ENCODE peak calls at places on chromosomes 3 and 15, in four cellular contexts. C, L, T and K are unnamed samples.

GRCh38 chr3:185631508-185632206 is 45.6 kb downstream of the SENP2 start:
- DNase-seq in C (peak), L (no peak), T (peak), K (no peak)

GRCh38 chr15:80492874-80493273 is 88.7 kb downstream of the ARNT2 start:
- DNase-seq in C (no peak), L (no peak), T (no peak), K (no peak)

GRCh38 chr15:85404922-85405293 is 24.5 kb downstream of the AKAP13 start:
- DNase-seq in C (no peak), L (no peak), T (peak), K (no peak)

GRCh38 chr3:46368569-46368968 is 2.2 kb upstream of the CCR5 start:
- DNase-seq in C (peak), L (peak), T (no peak), K (no peak)

GRCh38 chr3:170470063-170471006 is 51.7 kb downstream of the CLDN11 start:
- DNase-seq in C (no peak), L (no peak), T (no peak), K (no peak)

GRCh38 chr3:46593274-46593862 is 19.0 kb upstream of the FAM240A start:
- DNase-seq in C (no peak), L (no peak), T (no peak), K (no peak)

GRCh38 chr3:4083225-4084015 is 219.7 kb upstream of the SETMAR start:
- DNase-seq in C (no peak), L (no peak), T (no peak), K (no peak)

GRCh38 chr15:62966294-62966693 is 76.3 kb upstream of the TPM1 start:
- DNase-seq in C (no peak), L (no peak), T (no peak), K (no peak)

GRCh38 chr3:123096701-123097100 is 29.9 kb downstream of the PDIA5 start:
- DNase-seq in C (peak), L (no peak), T (no peak), K (no peak)

GRCh38 chr15:58632789-58633188 is 116.7 kb downstream of the ADAM10 start:
- DNase-seq in C (no peak), L (no peak), T (no peak), K (no peak)

GRCh38 chr3:170555329-170555728 is 30.5 kb downstream of the SLC7A14 start:
- DNase-seq in C (no peak), L (no peak), T (peak), K (peak)

GRCh38 chr3:11238880-11239279 is 33.3 kb upstream of the ATG7 start:
- DNase-seq in C (no peak), L (no peak), T (peak), K (peak)

GRCh38 chr15:74405823-74406222 is 27.9 kb downstream of the SEMA7A start:
- DNase-seq in C (no peak), L (no peak), T (no peak), K (no peak)

GRCh38 chr3:135966349-135966695 is 794 bp downstream of the PPP2R3A start:
- DNase-seq in C (no peak), L (no peak), T (no peak), K (no peak)

GRCh38 chr3:42500909-42501308 is 1.5 kb upstream of the VIPR1 start:
- DNase-seq in C (no peak), L (no peak), T (no peak), K (no peak)

GRCh38 chr3:181382656-181383055 is 329.1 kb upstream of the SOX2 start:
- DNase-seq in C (no peak), L (no peak), T (no peak), K (no peak)

GRCh38 chr15:91469627-91470567 is 369.8 kb downstream of the SV2B start:
- DNase-seq in C (peak), L (no peak), T (no peak), K (no peak)

GRCh38 chr3:25155696-25156471 is 272.2 kb upstream of the RARB start:
- DNase-seq in C (peak), L (no peak), T (no peak), K (no peak)

GRCh38 chr15:62090988-62091387 is 24.2 kb downstream of the C2CD4A start:
- DNase-seq in C (no peak), L (no peak), T (no peak), K (no peak)

DNA sequence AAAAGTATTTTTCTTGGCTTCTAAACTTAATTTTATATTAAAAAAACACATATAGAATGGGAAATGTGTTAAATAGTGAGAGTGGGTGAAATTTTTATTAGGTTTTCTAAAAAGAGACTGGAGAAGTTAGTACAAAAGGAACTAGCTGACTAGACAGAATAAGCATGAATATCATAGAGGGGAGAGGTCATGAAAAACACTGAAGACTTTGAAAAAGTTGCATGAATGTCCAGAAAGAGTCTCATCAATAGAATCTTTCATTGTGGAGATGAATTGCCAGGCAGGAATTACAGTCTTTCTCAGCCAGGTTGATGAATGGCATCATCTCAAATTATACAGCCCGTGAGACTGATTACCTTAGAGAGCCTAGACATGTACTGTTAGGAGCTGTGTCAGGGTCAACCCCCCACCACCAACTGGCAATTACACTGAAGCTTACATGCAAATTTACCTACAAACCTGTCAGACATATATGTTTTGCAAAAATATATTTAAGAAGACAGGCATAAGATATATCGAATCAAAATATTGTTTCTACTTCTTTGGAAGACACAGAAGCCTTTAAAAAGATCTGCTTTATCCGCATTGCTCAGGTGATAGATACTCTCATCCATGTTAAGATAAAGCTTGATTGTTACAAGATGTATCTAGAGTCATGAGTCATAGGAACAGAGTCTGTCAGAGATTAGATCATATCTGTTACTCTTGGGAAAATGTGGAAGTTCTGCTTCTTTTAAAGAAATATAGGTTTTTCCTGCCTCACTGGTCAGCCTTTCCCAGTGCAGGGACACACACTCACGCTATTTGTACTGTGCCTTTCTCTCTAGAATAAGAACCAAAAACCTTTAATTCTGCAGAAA is 34.8 kb upstream of the PFN2 start:
- DNase-seq in C (no peak), L (no peak), T (no peak), K (no peak)
- H3K27ac ChIP-seq in C (peak), L (no peak), T (no peak), K (no peak)

GRCh38 chr3:141865101-141865500 is 11.3 kb upstream of the ATP1B3 start:
- DNase-seq in C (no peak), L (no peak), T (no peak), K (no peak)
- H3K27ac ChIP-seq in C (no peak), L (no peak), T (no peak), K (no peak)

DNA sequence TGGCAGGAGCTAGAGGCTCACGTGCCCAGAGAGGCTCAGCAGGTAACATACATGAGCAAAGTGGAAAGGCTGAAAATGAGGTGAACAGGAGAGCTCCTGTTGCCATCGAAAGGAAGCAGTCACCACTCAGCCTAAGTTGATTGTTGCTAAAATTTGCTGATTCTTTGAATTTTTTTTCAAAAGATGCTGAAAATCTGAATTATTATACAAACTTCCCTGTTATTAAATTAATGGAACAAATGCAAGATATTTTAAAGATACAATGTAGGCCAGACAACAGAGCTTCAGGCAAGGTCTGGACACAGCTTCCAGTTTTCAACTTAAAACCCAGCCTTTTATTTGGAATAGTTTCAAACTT is 151.3 kb downstream of the GHSR start:
- DNase-seq in C (no peak), L (no peak), T (no peak), K (no peak)
- H3K27ac ChIP-seq in C (no peak), L (no peak), T (no peak), K (no peak)

DNA sequence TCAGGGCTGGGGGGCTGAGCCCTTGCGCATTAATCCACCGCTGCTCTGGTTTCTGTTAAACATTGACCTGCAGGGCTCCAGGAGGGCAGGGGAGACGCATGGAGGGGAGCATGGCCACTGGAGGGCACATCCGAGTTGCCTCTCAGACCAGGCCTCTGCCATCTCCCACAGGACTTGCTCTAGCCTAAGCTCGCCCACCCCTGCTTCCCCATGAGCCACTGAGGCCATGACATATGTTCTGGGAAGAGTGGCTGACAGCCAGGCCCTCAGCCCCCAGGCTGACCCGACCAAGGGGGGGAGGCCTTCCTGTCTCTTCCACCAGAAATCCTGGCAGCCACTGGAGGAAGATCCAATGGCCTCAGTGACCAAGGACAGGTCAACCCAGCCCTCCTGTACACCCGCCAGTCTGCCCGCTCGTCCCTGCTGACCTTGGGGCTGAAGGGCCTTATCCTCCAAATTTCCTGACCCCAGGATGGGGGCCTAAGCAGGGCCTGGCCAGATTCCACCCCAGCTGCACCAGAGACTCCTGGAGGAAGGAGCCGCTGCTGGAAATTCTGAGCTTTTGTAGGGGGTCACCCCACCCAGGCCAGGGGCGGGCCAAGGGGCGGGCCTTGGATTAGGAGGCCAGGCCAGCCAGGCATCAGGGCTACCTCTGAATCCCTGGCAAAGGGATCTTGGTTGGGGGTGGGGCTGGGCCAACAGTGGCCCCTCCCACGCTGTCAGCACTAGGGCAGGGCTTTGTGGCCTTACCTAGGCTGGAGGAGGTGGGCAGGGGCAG is at the start of gene HYAL1:
- DNase-seq in C (peak), L (no peak), T (no peak), K (no peak)
- H3K27ac ChIP-seq in C (no peak), L (no peak), T (no peak), K (peak)

DNA sequence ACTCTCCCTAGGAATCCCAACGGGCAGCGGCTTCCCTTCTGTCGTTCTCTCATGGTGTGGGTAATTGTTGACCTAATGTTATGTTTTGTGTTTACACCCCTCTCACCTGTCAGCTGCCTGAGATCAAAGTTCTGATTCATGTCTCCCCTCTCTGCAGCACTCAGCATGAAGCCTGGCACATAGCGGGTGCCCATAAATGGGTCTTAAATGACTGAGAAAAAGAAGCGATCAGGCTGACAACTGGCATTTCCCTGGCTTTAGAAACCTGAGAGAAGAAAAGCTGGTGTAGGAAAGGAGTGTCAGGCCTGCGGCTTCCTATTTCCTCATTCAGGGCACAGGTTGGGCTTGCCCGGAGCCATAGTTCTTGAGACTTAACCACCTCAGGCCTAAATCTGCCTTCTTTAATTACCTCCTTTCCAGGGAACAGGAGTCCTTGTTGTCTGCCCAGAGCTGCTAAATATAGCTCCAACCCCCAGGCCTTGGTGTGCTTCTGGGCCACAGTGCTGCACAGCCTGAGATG is 31.8 kb downstream of the LPP start:
- DNase-seq in C (no peak), L (no peak), T (peak), K (no peak)
- H3K27ac ChIP-seq in C (peak), L (no peak), T (peak), K (peak)

DNA sequence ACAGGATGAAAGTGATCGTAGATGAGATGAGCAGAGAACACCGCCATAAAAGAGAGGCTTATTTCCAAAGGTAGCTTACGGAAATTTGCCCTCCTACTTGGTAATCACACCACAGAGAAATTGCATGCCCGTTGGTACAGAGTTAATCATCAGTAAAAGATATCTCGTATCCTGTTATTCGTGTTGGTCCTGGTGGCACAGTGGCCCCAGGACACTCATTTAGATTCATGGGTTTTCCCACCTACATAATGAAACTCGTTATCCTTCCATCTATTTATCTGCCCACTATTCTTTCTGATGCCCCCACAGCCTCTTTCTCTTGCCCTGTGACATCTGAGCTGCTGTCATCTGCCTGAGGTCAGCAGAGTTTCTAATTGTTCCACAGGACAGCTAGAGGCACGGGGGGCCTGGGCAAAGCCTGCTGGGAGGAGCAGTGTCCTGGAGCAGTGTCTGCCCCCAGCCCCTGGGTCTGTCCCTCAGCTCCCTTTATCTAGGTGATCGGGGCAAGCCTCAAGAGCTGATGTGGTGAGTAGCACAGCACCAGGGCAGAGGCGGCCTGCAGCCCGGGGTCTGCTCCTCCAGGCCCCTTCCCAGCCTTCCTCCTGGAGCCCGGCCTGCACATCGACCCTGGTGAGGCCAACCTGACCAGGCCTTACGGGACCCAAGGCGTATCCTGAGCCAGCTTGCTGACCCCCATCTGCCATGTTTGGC is 42.2 kb downstream of the PXYLP1 start:
- DNase-seq in C (no peak), L (no peak), T (peak), K (no peak)
- H3K27ac ChIP-seq in C (no peak), L (no peak), T (peak), K (no peak)

GRCh38 chr3:79538-79937 is 117.0 kb upstream of the CHL1 start:
- DNase-seq in C (no peak), L (no peak), T (no peak), K (no peak)
- H3K27ac ChIP-seq in C (no peak), L (no peak), T (no peak), K (no peak)